ENCODE peak calls at places on chromosomes 1 and 21, in five cellular contexts. F, I, W, N and Q are unnamed samples. For H3K36me3, the result is how much of the 10 kb centered on the place peaks cover.

GRCh38 chr1:16464917-16465625 is 24.5 kb downstream of the NECAP2 start:
- DNase-seq in W (no peak), I (no peak), F (no peak), N (no peak), Q (no peak)

GRCh38 chr1:3954391-3955160 is 54.5 kb upstream of the C1orf174 start:
- DNase-seq in W (no peak), F (no peak), I (no peak), N (no peak), Q (no peak)

GRCh38 chr1:238764779-238765178 is 621.6 kb upstream of the CHRM3 start:
- DNase-seq in F (no peak), I (no peak), W (no peak), N (no peak), Q (no peak)

GRCh38 chr1:30740952-30741894 is 16.4 kb downstream of the LAPTM5 start:
- DNase-seq in I (no peak), N (no peak), W (no peak), F (no peak), Q (no peak)

GRCh38 chr1:1091344-1092148 is 17.4 kb upstream of the RNF223 start:
- DNase-seq in I (no peak), W (no peak), N (peak), F (no peak), Q (no peak)

GRCh38 chr1:234515821-234516241 is 36.9 kb upstream of the TARBP1 start:
- DNase-seq in N (no peak), W (no peak), I (no peak), F (no peak), Q (no peak)

GRCh38 chr21:36344931-36345330 is 24.9 kb downstream of the MORC3 start:
- DNase-seq in W (no peak), F (no peak), I (no peak), N (no peak), Q (no peak)

GRCh38 chr1:182279724-182280506 is 111.7 kb downstream of the GLUL start:
- DNase-seq in F (peak), W (no peak), N (no peak), I (peak), Q (no peak)

GRCh38 chr1:12001249-12001917 is 17.9 kb upstream of the MIIP start:
- DNase-seq in W (no peak), I (no peak), N (peak), F (no peak), Q (no peak)

GRCh38 chr1:204141131-204141530 is 10.7 kb downstream of the ETNK2 start:
- DNase-seq in W (no peak), N (no peak), F (no peak), I (no peak), Q (no peak)

GRCh38 chr1:56404561-56405030 is 174.8 kb downstream of the PLPP3 start:
- DNase-seq in W (no peak), N (no peak), F (no peak), I (no peak), Q (no peak)

GRCh38 chr1:203278087-203278884 is 27.0 kb upstream of the BTG2 start:
- DNase-seq in F (peak), I (peak), W (peak), N (peak), Q (peak)

GRCh38 chr1:55626326-55626725 is 411.2 kb upstream of the USP24 start:
- DNase-seq in N (no peak), F (no peak), W (no peak), I (no peak), Q (peak)

GRCh38 chr1:41574842-41575241 is 90.4 kb upstream of the EDN2 start:
- DNase-seq in W (peak), N (no peak), F (peak), I (no peak), Q (no peak)

GRCh38 chr1:198623920-198624647 is 14.8 kb upstream of the PTPRC start:
- DNase-seq in W (no peak), N (no peak), I (no peak), F (no peak), Q (no peak)

GRCh38 chr1:36095760-36096405 is 7.2 kb downstream of the ADPRS start:
- DNase-seq in F (no peak), I (no peak), N (peak), W (no peak), Q (no peak)

GRCh38 chr1:209086486-209087192 is 496.9 kb upstream of the CAMK1G start:
- DNase-seq in W (no peak), F (no peak), N (no peak), I (no peak), Q (no peak)

GRCh38 chr21:17805966-17806365 is 13.2 kb downstream of the C21orf91 start:
- DNase-seq in N (no peak), I (no peak), W (no peak), F (no peak), Q (no peak)
- H3K36me3 ChIP-seq in N (under half), I (under half), W (under half), F (under half), Q (under half)

DNA sequence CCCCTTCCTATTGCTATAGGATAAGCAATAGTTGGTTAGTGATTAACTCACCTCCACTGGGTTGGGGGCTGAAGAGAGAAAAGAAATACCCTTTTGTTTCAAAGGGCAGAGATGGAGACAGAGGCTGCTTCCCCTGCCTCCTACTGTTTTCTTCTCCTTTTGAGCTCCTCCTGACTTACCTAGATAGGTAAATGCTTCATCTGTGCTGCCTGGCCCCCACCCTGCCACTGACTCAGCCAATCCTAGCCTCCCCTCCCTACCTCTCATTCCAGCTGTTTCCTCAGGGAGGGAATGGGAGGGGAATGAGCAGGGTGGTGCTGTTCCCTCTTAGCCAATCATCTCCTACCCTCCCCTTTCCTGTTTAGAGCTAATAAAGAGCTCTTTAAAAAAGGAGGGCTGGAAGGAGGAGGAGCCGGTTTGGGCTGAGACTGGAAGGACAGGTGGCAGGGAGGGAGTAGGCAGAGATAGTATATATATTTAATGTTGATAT is at the start of gene C1orf116:
- DNase-seq in I (no peak), N (no peak), F (no peak), W (peak), Q (no peak)
- TF ChIP-seq POLR2A in I (no peak), N (no peak), F (no peak), W (no peak), Q (no peak)

GRCh38 chr1:185439727-185440415 is 122.8 kb upstream of the IVNS1ABP start:
- DNase-seq in I (no peak), W (no peak), F (no peak), N (no peak), Q (no peak)
- TF ChIP-seq EP300 in I (no peak), W (no peak), F (no peak), N (no peak), Q (no peak)

GRCh38 chr1:162984699-162985098 is 84.5 kb upstream of the RGS4 start:
- DNase-seq in W (no peak), N (no peak), I (no peak), F (no peak), Q (no peak)

GRCh38 chr1:162988869-162989268 is 80.3 kb upstream of the RGS4 start:
- DNase-seq in N (no peak), F (no peak), W (no peak), I (no peak), Q (no peak)

GRCh38 chr1:162985816-162986215 is 83.3 kb upstream of the RGS4 start:
- DNase-seq in W (no peak), N (no peak), F (no peak), I (no peak), Q (no peak)

GRCh38 chr1:162990665-162991064 is 78.5 kb upstream of the RGS4 start:
- DNase-seq in W (no peak), F (no peak), I (no peak), N (no peak), Q (no peak)

GRCh38 chr1:162987866-162988265 is 81.3 kb upstream of the RGS4 start:
- DNase-seq in F (no peak), I (no peak), N (no peak), W (no peak), Q (no peak)
- H3K36me3 ChIP-seq in F (under half), I (under half), N (under half), W (under half), Q (under half)

GRCh38 chr1:195594322-195594721 is 1013.9 kb downstream of the KCNT2 start:
- DNase-seq in I (no peak), N (no peak), F (no peak), W (no peak), Q (no peak)
- TF ChIP-seq POLR2A in I (no peak), N (no peak), F (no peak), W (no peak), Q (no peak)